ENCODE peak calls at places on chromosomes 12 and 14, in seven cellular contexts. R is AG09309, J is cardiac fibroblast, U is HCT116, D is fibroblast of lung, M is heart left ventricle, Z is fibroblast of mammary gland. N is an unnamed sample.

GRCh38 chr12:48717252-48717695 is 767 bp upstream of the CCNT1 start:
- DNase-seq in M (no peak), R (no peak), D (peak), U (no peak), Z (peak), J (peak), N (no peak)

GRCh38 chr12:32301216-32301615 is 98.1 kb upstream of the FGD4 start:
- DNase-seq in M (no peak), U (no peak), R (no peak), Z (no peak), J (no peak), D (peak), N (no peak)

GRCh38 chr12:1566449-1567135 is 27.8 kb downstream of the FBXL14 start:
- DNase-seq in D (no peak), U (no peak), M (no peak), J (no peak), Z (no peak), R (no peak), N (no peak)

GRCh38 chr12:104866286-104866685 is 91.8 kb downstream of the SLC41A2 start:
- DNase-seq in Z (peak), U (no peak), D (peak), R (peak), M (no peak), J (peak), N (peak)

GRCh38 chr12:123475256-123475703 is 17.3 kb downstream of the SNRNP35 start:
- DNase-seq in D (no peak), R (no peak), J (no peak), Z (no peak), U (no peak), M (no peak), N (no peak)

GRCh38 chr12:30145351-30146017 is 361.7 kb upstream of the TMTC1 start:
- DNase-seq in M (no peak), D (no peak), J (no peak), Z (no peak), U (no peak), R (no peak), N (no peak)

GRCh38 chr12:103241184-103241583 is 254.6 kb downstream of the C12orf42 start:
- DNase-seq in Z (no peak), D (no peak), R (no peak), M (no peak), J (no peak), U (no peak), N (no peak)

GRCh38 chr14:51924600-51924999 is 64.2 kb downstream of the GNG2 start:
- DNase-seq in M (no peak), R (no peak), J (no peak), U (no peak), Z (no peak), D (no peak), N (no peak)

GRCh38 chr12:124754949-124755800 is 108.5 kb downstream of the SCARB1 start:
- DNase-seq in J (peak), R (peak), U (no peak), Z (peak), D (peak), M (peak), N (peak)

GRCh38 chr12:24537241-24537860 is 411.6 kb downstream of the BCAT1 start:
- DNase-seq in R (no peak), Z (no peak), D (no peak), M (no peak), J (peak), U (no peak), N (no peak)

GRCh38 chr14:30656190-30656632 is 34.1 kb downstream of the SCFD1 start:
- DNase-seq in J (peak), Z (peak), M (no peak), U (peak), R (no peak), D (peak), N (peak)

GRCh38 chr14:51093371-51094281 is 1.3 kb downstream of the TRIM9 start:
- DNase-seq in D (peak), U (no peak), Z (no peak), M (peak), R (no peak), J (no peak), N (no peak)

GRCh38 chr12:116697305-116698130 is 40.4 kb downstream of the SPRING1 start:
- DNase-seq in M (peak), D (peak), R (no peak), Z (peak), U (peak), J (peak), N (no peak)

GRCh38 chr12:96208346-96208745 is 14.2 kb downstream of the ELK3 start:
- DNase-seq in U (no peak), D (peak), R (peak), M (no peak), J (peak), Z (peak), N (peak)

GRCh38 chr14:68888025-68888850 is 90.9 kb downstream of the ACTN1 start:
- DNase-seq in J (no peak), R (no peak), D (no peak), M (peak), U (no peak), Z (no peak), N (no peak)

GRCh38 chr12:70852416-70853150 is 68.0 kb downstream of the PTPRR start:
- DNase-seq in U (no peak), D (no peak), M (no peak), Z (peak), J (no peak), R (no peak), N (no peak)

GRCh38 chr14:25038044-25038668 is 11.8 kb downstream of the STXBP6 start:
- DNase-seq in M (no peak), R (no peak), D (no peak), U (no peak), Z (no peak), J (no peak), N (no peak)

GRCh38 chr12:51922762-51923505 is 15.6 kb downstream of the ACVRL1 start:
- DNase-seq in M (no peak), J (peak), R (peak), D (peak), U (no peak), Z (peak), N (peak)

GRCh38 chr12:96236221-96236822 is 42.1 kb downstream of the ELK3 start:
- DNase-seq in U (no peak), D (peak), R (no peak), J (peak), Z (peak), M (peak), N (no peak)

GRCh38 chr12:92988622-92989130 is 59.6 kb upstream of the EEA1 start:
- DNase-seq in U (no peak), J (peak), M (no peak), Z (no peak), D (no peak), R (no peak), N (no peak)

GRCh38 chr12:71164877-71165197 is 7.0 kb upstream of the TSPAN8 start:
- DNase-seq in R (no peak), Z (peak), M (no peak), J (no peak), U (no peak), D (no peak), N (no peak)

GRCh38 chr14:80955434-80955939 is at the start of gene TSHR:
- DNase-seq in D (no peak), R (no peak), M (no peak), Z (no peak), U (no peak), J (peak), N (no peak)

GRCh38 chr12:85782711-85783110 is 53.5 kb downstream of the RASSF9 start:
- DNase-seq in R (no peak), D (no peak), Z (no peak), U (peak), M (no peak), J (no peak), N (no peak)

GRCh38 chr12:55829967-55830600 is 697 bp upstream of the DNAJC14 start:
- DNase-seq in U (no peak), J (no peak), R (no peak), M (peak), D (no peak), Z (no peak), N (no peak)

GRCh38 chr12:3662516-3662915 is 90.4 kb downstream of the CRACR2A start:
- DNase-seq in U (no peak), D (peak), J (no peak), Z (peak), M (no peak), R (no peak), N (no peak)

GRCh38 chr12:121626853-121627623 is 708 bp downstream of the ORAI1 start:
- DNase-seq in U (no peak), J (peak), Z (peak), R (no peak), M (peak), D (peak), N (peak)
- TF ChIP-seq CTCF in U (no peak), J (peak), Z (no peak), R (peak), M (no peak), D (no peak), N (no peak)

DNA sequence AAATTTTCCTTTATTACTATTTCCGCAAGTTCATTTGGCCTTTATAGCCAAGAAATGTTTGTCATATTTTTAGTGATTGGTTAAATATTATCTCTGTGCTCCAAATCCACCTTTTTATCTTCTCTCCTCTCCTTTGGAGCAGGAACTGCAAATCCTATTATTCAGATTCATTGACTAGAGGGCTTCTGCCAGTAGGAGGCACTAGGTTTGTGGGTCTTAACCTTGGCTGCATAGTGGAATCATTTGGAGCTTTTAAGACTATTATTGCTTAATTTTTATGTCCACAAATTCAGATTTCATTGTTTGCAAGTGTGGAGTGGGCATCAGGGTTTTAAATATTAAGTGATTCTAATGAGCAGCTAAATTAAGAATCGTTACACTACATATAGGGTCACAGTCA is 75.3 kb upstream of the SYT10 start:
- DNase-seq in U (no peak), J (no peak), Z (no peak), D (no peak), M (no peak), R (no peak), N (no peak)
- TF ChIP-seq CTCF in U (no peak), J (peak), Z (no peak), D (no peak), M (no peak), R (no peak), N (no peak)

DNA sequence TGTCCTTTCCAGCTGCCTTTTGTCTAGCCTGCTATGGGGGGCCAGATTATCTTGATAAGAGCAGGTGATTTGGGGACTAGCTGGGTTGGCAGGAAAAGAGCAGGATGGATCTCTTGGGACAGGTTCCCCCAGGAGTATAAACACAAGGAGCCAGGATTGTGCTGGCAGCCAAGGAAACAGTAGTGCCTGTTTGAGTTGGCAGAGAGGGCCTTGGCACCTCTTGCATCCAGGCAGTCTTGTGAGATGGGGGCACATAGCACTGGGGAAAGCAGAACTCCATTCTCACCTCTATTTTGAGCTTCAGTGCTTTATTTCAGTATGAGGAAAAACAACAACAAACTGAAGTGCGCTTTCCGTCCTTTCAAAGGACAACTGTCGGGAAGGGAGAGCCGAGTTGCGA is 9.4 kb upstream of the UNC119B start:
- DNase-seq in Z (no peak), J (no peak), D (no peak), R (no peak), M (no peak), U (no peak), N (no peak)
- TF ChIP-seq CTCF in Z (no peak), J (no peak), D (no peak), R (no peak), M (no peak), U (no peak), N (no peak)

GRCh38 chr12:121917950-121918678 is at the start of gene CFAP251:
- DNase-seq in R (no peak), J (peak), D (peak), Z (no peak), M (peak), U (peak), N (no peak)

GRCh38 chr12:121915841-121916321 is 2.5 kb upstream of the CFAP251 start:
- DNase-seq in R (no peak), D (no peak), M (no peak), Z (peak), U (no peak), J (peak), N (no peak)

GRCh38 chr12:121918679-121919038 is 267 bp downstream of the CFAP251 start:
- DNase-seq in U (no peak), J (no peak), M (no peak), Z (no peak), D (no peak), R (no peak), N (no peak)

GRCh38 chr12:121921106-121921505 is 2.7 kb downstream of the CFAP251 start:
- DNase-seq in R (no peak), M (no peak), D (no peak), J (no peak), Z (no peak), U (no peak), N (no peak)

GRCh38 chr12:121916719-121917118 is 1.7 kb upstream of the CFAP251 start:
- DNase-seq in U (no peak), J (peak), M (no peak), Z (peak), D (peak), R (no peak), N (no peak)
- TF ChIP-seq CTCF in U (no peak), J (peak), M (peak), Z (peak), D (peak), R (no peak), N (peak)

GRCh38 chr12:46667547-46667946 is 158.2 kb downstream of the SLC38A4 start:
- DNase-seq in M (no peak), U (no peak), D (no peak), R (no peak), Z (peak), J (peak), N (no peak)
- TF ChIP-seq CTCF in M (no peak), U (no peak), D (no peak), R (no peak), Z (no peak), J (no peak), N (no peak)